ENCODE peak calls at places on chromosomes 1 and 21, in six cellular contexts. One of them, this sample, is unnamed.

GRCh38 chr1:39189592-39190041 is 14.9 kb upstream of the MACF1 start:
- DNase-seq in mesendoderm: no peak
- DNase-seq in trophoblast cell: peak
- DNase-seq in IMR-90: peak
- DNase-seq in mesenchymal stem cell: peak
- DNase-seq in H1: no peak
- DNase-seq in this sample: no peak

GRCh38 chr1:162177126-162177525 is 107.6 kb downstream of the NOS1AP start:
- DNase-seq in mesendoderm: no peak
- DNase-seq in trophoblast cell: no peak
- DNase-seq in IMR-90: no peak
- DNase-seq in mesenchymal stem cell: peak
- DNase-seq in H1: no peak
- DNase-seq in this sample: no peak

GRCh38 chr1:16241116-16241763 is 4.3 kb upstream of the CPLANE2 start:
- DNase-seq in mesendoderm: no peak
- DNase-seq in trophoblast cell: no peak
- DNase-seq in IMR-90: no peak
- DNase-seq in mesenchymal stem cell: no peak
- DNase-seq in H1: no peak
- DNase-seq in this sample: no peak

GRCh38 chr1:68321084-68321685 is 88.9 kb upstream of the WLS start:
- DNase-seq in mesendoderm: peak
- DNase-seq in trophoblast cell: peak
- DNase-seq in IMR-90: peak
- DNase-seq in mesenchymal stem cell: peak
- DNase-seq in H1: peak
- DNase-seq in this sample: peak

GRCh38 chr1:237105826-237106225 is 63.8 kb downstream of the RYR2 start:
- DNase-seq in mesendoderm: no peak
- DNase-seq in trophoblast cell: no peak
- DNase-seq in IMR-90: no peak
- DNase-seq in mesenchymal stem cell: no peak
- DNase-seq in H1: no peak
- DNase-seq in this sample: no peak

GRCh38 chr1:204240233-204240632 is 26.4 kb upstream of the GOLT1A start:
- DNase-seq in mesendoderm: no peak
- DNase-seq in trophoblast cell: no peak
- DNase-seq in IMR-90: no peak
- DNase-seq in mesenchymal stem cell: no peak
- DNase-seq in H1: no peak
- DNase-seq in this sample: no peak

GRCh38 chr1:66176828-66177227 is 357.1 kb upstream of the SGIP1 start:
- DNase-seq in mesendoderm: peak
- DNase-seq in trophoblast cell: no peak
- DNase-seq in IMR-90: no peak
- DNase-seq in mesenchymal stem cell: no peak
- DNase-seq in H1: no peak
- DNase-seq in this sample: no peak

GRCh38 chr1:2971609-2972008 is 49.7 kb upstream of the ACTRT2 start:
- DNase-seq in mesendoderm: no peak
- DNase-seq in trophoblast cell: no peak
- DNase-seq in IMR-90: no peak
- DNase-seq in mesenchymal stem cell: no peak
- DNase-seq in H1: no peak
- DNase-seq in this sample: no peak

GRCh38 chr1:207658408-207658807 is 13.5 kb downstream of the CR1L start:
- DNase-seq in mesendoderm: no peak
- DNase-seq in trophoblast cell: no peak
- DNase-seq in IMR-90: no peak
- DNase-seq in mesenchymal stem cell: no peak
- DNase-seq in H1: no peak
- DNase-seq in this sample: no peak
- H3K23ac ChIP-seq in mesendoderm: no peak
- H3K23ac ChIP-seq in trophoblast cell: no peak
- H3K23ac ChIP-seq in IMR-90: no peak
- H3K23ac ChIP-seq in mesenchymal stem cell: no peak
- H3K23ac ChIP-seq in H1: no peak
- H3K23ac ChIP-seq in this sample: no peak

DNA sequence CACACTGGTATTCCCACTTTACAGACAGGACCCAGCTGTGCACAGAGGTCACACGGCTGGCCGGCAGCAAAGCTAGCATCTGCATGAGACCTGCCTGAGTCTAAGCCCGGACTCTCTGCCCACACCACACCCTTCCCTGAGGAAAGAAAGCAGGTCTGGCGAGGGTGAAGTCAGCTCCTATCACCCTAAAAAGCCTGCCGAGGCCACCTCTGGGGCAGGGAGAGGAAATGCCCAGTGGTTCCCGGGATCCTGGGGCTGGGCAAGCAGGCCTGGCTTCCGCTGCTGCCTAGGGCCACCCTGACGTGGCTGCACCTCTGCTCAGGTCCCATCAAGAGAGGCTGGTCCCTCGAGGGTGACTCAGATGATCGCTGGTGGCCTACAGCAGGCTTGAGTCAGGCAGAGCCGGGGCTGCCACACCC is 42.2 kb downstream of the RAP1GAP start:
- DNase-seq in mesendoderm: no peak
- DNase-seq in trophoblast cell: peak
- DNase-seq in IMR-90: no peak
- DNase-seq in mesenchymal stem cell: no peak
- DNase-seq in H1: no peak
- DNase-seq in this sample: no peak
- H3K23ac ChIP-seq in mesendoderm: no peak
- H3K23ac ChIP-seq in trophoblast cell: no peak
- H3K23ac ChIP-seq in IMR-90: no peak
- H3K23ac ChIP-seq in mesenchymal stem cell: no peak
- H3K23ac ChIP-seq in H1: no peak
- H3K23ac ChIP-seq in this sample: no peak

GRCh38 chr1:182056596-182057366 is 4.7 kb downstream of the ZNF648 start:
- DNase-seq in mesendoderm: no peak
- DNase-seq in trophoblast cell: no peak
- DNase-seq in IMR-90: no peak
- DNase-seq in mesenchymal stem cell: no peak
- DNase-seq in H1: no peak
- DNase-seq in this sample: peak
- H3K23ac ChIP-seq in mesendoderm: no peak
- H3K23ac ChIP-seq in trophoblast cell: no peak
- H3K23ac ChIP-seq in IMR-90: no peak
- H3K23ac ChIP-seq in mesenchymal stem cell: no peak
- H3K23ac ChIP-seq in H1: no peak
- H3K23ac ChIP-seq in this sample: no peak

DNA sequence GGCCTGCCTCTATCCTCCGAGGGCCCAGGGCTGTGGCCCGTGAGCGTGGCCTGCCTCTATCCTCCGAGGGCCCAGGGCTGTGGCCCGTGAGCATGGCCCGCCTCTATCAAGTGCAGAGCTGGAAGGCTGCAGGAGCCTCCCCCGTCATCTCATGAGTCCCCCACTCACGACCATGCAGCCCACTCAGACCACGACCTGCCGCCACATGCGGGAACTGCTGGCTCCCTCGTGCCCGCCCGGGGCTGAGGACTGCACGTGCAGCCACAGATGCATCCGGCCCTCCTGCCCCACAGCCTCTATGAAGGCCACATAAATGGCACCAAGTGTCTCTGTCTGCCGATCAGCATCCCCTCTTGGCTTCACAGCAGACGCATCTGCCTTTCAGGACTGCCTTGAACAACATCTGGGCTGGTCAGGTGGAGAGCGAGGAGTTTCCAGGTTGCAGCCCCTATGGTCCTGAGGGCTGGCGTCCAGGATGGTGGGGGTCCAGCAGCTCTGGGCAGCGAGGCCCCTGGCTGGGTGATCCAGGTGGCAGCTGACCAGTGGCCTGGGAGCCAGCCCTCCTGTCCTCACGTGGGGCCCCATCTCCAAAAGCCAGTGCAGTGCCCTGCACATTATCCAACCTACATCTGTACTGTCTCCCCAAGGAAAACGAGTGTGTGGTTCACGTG is 103.3 kb downstream of the PDE9A start:
- DNase-seq in mesendoderm: no peak
- DNase-seq in trophoblast cell: no peak
- DNase-seq in IMR-90: no peak
- DNase-seq in mesenchymal stem cell: no peak
- DNase-seq in H1: no peak
- DNase-seq in this sample: no peak
- H3K23ac ChIP-seq in mesendoderm: no peak
- H3K23ac ChIP-seq in trophoblast cell: no peak
- H3K23ac ChIP-seq in IMR-90: no peak
- H3K23ac ChIP-seq in mesenchymal stem cell: no peak
- H3K23ac ChIP-seq in H1: no peak
- H3K23ac ChIP-seq in this sample: no peak

GRCh38 chr1:41660570-41661427 is 176.3 kb upstream of the EDN2 start:
- DNase-seq in mesendoderm: no peak
- DNase-seq in trophoblast cell: no peak
- DNase-seq in IMR-90: no peak
- DNase-seq in mesenchymal stem cell: no peak
- DNase-seq in H1: no peak
- DNase-seq in this sample: no peak
- H3K23ac ChIP-seq in mesendoderm: no peak
- H3K23ac ChIP-seq in trophoblast cell: no peak
- H3K23ac ChIP-seq in IMR-90: no peak
- H3K23ac ChIP-seq in mesenchymal stem cell: no peak
- H3K23ac ChIP-seq in H1: no peak
- H3K23ac ChIP-seq in this sample: no peak

This sample was measured in H9.